ENCODE peak calls at places on chromosomes 5 and 9, in four cellular contexts. H is HepG2, U is GM12878, A is K562. T is an unnamed sample.

GRCh38 chr9:98222885-98223640 is 30.6 kb upstream of the CORO2A start:
- DNase-seq in H (peak), U (no peak), A (no peak), T (no peak)

GRCh38 chr9:16128003-16128402 is 575.2 kb downstream of the CCDC171 start:
- DNase-seq in H (no peak), A (no peak), U (no peak), T (no peak)

GRCh38 chr9:122789256-122790046 is 718 bp downstream of the OR5C1 start:
- DNase-seq in U (no peak), H (no peak), A (no peak), T (no peak)

GRCh38 chr5:1801954-1802295 is 718 bp downstream of the NDUFS6 start:
- DNase-seq in U (no peak), H (peak), A (peak), T (peak)

GRCh38 chr9:22682536-22683392 is 236.1 kb downstream of the DMRTA1 start:
- DNase-seq in A (no peak), U (no peak), H (no peak), T (no peak)

GRCh38 chr9:5871785-5872184 is 18.9 kb upstream of the MLANA start:
- DNase-seq in U (no peak), A (no peak), H (no peak), T (no peak)

GRCh38 chr5:157523976-157524375 is 51.6 kb downstream of the ADAM19 start:
- DNase-seq in U (no peak), H (no peak), A (no peak), T (no peak)

GRCh38 chr9:96419691-96419969 is 1.5 kb upstream of the ZNF367 start:
- DNase-seq in H (no peak), A (no peak), U (no peak), T (no peak)

GRCh38 chr9:37574241-37574721 is 1.9 kb downstream of the FBXO10 start:
- DNase-seq in U (no peak), H (no peak), A (no peak), T (peak)

GRCh38 chr5:33850100-33850594 is 41.6 kb downstream of the ADAMTS12 start:
- DNase-seq in U (peak), H (peak), A (no peak), T (no peak)

GRCh38 chr5:67156976-67157583 is 39.5 kb downstream of the CD180 start:
- DNase-seq in H (peak), A (peak), U (no peak), T (peak)

GRCh38 chr5:128877476-128877875 is 87.8 kb upstream of the SLC27A6 start:
- DNase-seq in U (no peak), A (no peak), H (no peak), T (no peak)

GRCh38 chr5:117877731-117878130 is 1110.6 kb downstream of the DTWD2 start:
- DNase-seq in U (no peak), A (no peak), H (no peak), T (no peak)

GRCh38 chr5:73130811-73131210 is 10.4 kb downstream of the TMEM171 start:
- DNase-seq in U (no peak), H (no peak), A (no peak), T (no peak)

DNA sequence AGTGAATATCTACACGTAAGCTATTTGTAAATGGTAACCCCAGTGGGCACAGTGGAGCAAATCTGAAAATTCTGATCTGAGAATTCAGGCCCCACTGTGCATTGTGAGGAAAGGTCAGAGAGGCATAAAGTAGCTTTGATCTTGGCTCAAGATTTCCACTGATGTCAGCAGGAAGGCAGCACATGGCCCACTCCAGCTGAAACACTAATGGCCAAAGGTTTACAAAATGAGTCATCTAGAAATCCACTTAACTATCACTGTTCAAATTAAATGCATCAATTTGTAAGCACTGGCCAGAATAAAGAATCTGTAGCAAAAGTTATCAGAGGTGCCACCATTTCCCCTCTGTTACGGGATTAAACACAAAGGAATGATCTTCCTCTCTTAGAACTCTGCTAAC is 191.6 kb downstream of the C9orf152 start:
- DNase-seq in H (peak), U (no peak), A (no peak), T (no peak)
- TF ChIP-seq FOXK2 in H (no peak), U (no peak), A (no peak), T (no peak)

GRCh38 chr5:109643951-109644350 is 45.8 kb upstream of the MAN2A1 start:
- DNase-seq in A (no peak), U (no peak), H (no peak), T (no peak)
- TF ChIP-seq FOXM1 in A (no peak), U (no peak), H (no peak), T (no peak)

GRCh38 chr5:42950466-42951168 is 89.5 kb downstream of the ANXA2R start:
- DNase-seq in U (peak), H (no peak), A (peak), T (no peak)

GRCh38 chr5:42951169-42951846 is 88.8 kb downstream of the ANXA2R start:
- DNase-seq in H (no peak), A (no peak), U (peak), T (no peak)

GRCh38 chr5:42948961-42949347 is 91.2 kb downstream of the ANXA2R start:
- DNase-seq in H (no peak), A (no peak), U (no peak), T (no peak)

GRCh38 chr5:42950091-42950465 is 90.0 kb downstream of the ANXA2R start:
- DNase-seq in H (no peak), U (no peak), A (no peak), T (no peak)

GRCh38 chr5:42949348-42950090 is 90.6 kb downstream of the ANXA2R start:
- DNase-seq in U (peak), H (peak), A (no peak), T (no peak)
- TF ChIP-seq TARDBP in U (no peak), H (no peak), A (no peak), T (no peak)

GRCh38 chr5:354581-355378 is 33.3 kb downstream of the AHRR start:
- DNase-seq in H (no peak), A (no peak), U (no peak), T (no peak)

GRCh38 chr5:355379-355935 is 33.9 kb downstream of the AHRR start:
- DNase-seq in H (no peak), U (no peak), A (no peak), T (no peak)

GRCh38 chr5:351911-352225 is 30.4 kb downstream of the AHRR start:
- DNase-seq in U (no peak), H (no peak), A (no peak), T (peak)

GRCh38 chr5:352639-353598 is 31.4 kb downstream of the AHRR start:
- DNase-seq in A (no peak), U (no peak), H (no peak), T (no peak)

GRCh38 chr5:353599-354580 is 32.4 kb downstream of the AHRR start:
- DNase-seq in U (no peak), A (no peak), H (no peak), T (no peak)
- TF ChIP-seq FOXK2 in U (no peak), A (no peak), H (no peak), T (no peak)

DNA sequence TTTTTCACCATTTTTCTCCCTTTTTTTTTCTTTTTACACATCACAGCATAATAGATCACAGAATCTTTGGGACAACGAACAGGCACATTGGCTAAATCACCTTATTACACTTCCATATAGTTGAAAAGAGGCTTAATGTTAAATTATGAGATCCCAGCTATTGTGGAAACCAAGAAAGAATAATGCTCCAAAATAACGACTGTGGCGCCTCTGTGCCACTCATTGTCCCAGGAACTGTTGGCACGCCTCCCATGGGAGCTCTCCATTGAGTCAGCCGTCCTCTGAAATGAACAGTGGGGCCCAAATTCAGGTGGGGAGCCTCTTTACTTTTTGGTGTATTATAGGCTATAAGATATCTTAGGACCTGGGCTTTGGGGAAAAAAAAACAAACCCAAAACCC is 82.2 kb upstream of the NFIB start:
- DNase-seq in H (no peak), A (no peak), U (no peak), T (no peak)
- TF ChIP-seq FOXM1 in H (no peak), A (no peak), U (no peak), T (no peak)

DNA sequence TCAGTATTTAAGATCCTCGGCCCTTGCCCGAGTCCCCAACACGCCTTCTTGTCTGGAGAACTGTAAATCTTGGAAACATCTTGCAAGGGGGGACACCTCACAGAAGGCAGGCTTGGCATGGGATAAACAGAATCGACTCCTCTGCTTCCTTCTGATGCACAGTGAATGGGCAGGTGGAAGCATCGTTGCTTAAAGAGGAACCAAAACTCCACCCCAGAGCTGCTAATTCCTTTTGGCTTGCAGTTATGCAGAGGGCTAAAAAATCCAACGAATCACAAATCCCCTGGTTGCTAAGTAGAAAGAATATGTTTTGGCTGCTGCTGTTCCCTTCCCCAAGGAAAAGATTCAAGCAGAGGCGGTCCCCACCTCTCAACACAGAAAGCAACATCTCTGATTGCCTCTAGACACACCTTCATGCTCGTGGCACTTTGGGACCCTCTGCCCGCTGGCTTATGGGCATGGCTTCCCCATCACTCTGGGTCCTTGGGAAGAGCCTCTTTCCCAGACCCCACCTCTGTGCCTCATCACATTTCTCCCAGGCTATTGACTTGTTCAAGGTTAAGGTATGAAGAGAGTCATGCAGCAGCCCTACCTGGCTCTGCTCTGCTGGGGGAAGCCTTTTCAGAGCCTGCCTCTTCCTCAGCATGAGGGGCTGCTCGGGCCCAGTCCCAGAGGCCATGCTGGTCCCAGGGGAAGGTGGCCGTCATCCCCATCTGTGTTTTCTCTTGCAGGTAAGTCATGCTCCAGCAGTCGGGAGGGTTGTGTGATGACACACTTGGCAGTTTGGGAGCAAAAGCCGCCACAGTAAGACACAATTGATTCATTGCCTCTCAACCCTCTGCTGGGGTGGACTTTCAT is 137.1 kb downstream of the KCNIP1 start:
- DNase-seq in H (no peak), A (no peak), U (no peak), T (no peak)
- TF ChIP-seq TARDBP in H (no peak), A (no peak), U (no peak), T (no peak)

DNA sequence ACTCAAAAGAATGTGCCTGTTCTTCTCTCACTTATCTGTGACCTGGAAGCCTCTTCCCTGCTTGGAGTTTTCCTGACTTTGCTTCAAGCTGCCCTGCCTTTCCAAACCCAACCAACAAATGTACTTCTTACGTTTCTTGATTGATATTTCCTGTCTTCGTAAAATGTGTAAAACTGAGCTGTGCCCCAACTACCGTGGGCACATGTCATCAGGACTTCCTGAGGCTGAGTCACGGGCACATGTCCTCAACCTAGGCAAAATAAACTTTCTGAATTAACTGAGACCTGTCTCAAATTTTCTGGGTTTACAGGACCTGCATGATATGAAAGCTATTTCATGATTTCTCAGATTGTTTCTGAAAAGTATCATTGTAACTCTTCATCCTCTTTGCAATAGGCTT is 145.4 kb downstream of the FBXL7 start:
- DNase-seq in A (no peak), U (no peak), H (no peak), T (no peak)
- TF ChIP-seq FOXK2 in A (no peak), U (no peak), H (no peak), T (no peak)

GRCh38 chr9:105129731-105130130 is 114.7 kb upstream of the SLC44A1 start:
- DNase-seq in A (no peak), H (no peak), U (no peak), T (no peak)

GRCh38 chr9:105128908-105129307 is 115.5 kb upstream of the SLC44A1 start:
- DNase-seq in A (no peak), H (peak), U (no peak), T (no peak)

GRCh38 chr9:105127863-105128220 is 116.6 kb upstream of the SLC44A1 start:
- DNase-seq in A (no peak), U (peak), H (no peak), T (no peak)

GRCh38 chr9:105132006-105132405 is 112.4 kb upstream of the SLC44A1 start:
- DNase-seq in A (no peak), U (no peak), H (no peak), T (no peak)

GRCh38 chr9:105132576-105132975 is 111.9 kb upstream of the SLC44A1 start:
- DNase-seq in U (no peak), H (peak), A (no peak), T (no peak)
- TF ChIP-seq FOXM1 in U (no peak), H (no peak), A (no peak), T (no peak)

GRCh38 chr5:56659991-56660390 is 155.4 kb upstream of the MAP3K1 start:
- DNase-seq in U (no peak), A (no peak), H (no peak), T (no peak)
- TF ChIP-seq TARDBP in U (no peak), A (no peak), H (no peak), T (no peak)